ENCODE peak calls at places on chromosomes 5 and 9, in six cellular contexts. N, J, V, X, K and Y are unnamed samples.

GRCh38 chr5:73170522-73170921 is 2.5 kb upstream of the TMEM174 start:
- DNase-seq in N (no peak), J (no peak), V (peak; percentile 35), X (peak; percentile 64), K (no peak), Y (no peak)

GRCh38 chr9:116087751-116088194 is 65.8 kb upstream of the PAPPA start:
- DNase-seq in N (no peak), J (no peak), V (peak; percentile 91), X (no peak), K (no peak), Y (no peak)

GRCh38 chr5:56039985-56040384 is 45.2 kb upstream of the IL6ST start:
- DNase-seq in N (no peak), J (no peak), V (peak; percentile 80), X (no peak), K (no peak), Y (no peak)

GRCh38 chr5:128084228-128085167 is 932 bp downstream of the SLC12A2 start:
- DNase-seq in N (no peak), J (peak; percentile 37), V (peak; percentile 42), X (peak; percentile 30), K (peak; percentile 52), Y (peak; percentile 53)

GRCh38 chr9:136198605-136199083 is 6.3 kb downstream of the LHX3 start:
- DNase-seq in N (no peak), J (no peak), V (no peak), X (peak; percentile 63), K (peak; percentile 66), Y (no peak)

GRCh38 chr9:29697011-29697410 is 2123.7 kb upstream of the C9orf72 start:
- DNase-seq in N (no peak), J (no peak), V (peak; percentile 35), X (no peak), K (no peak), Y (no peak)

GRCh38 chr5:134026521-134027202 is 21.9 kb upstream of the VDAC1 start:
- DNase-seq in N (no peak), J (peak; percentile 82), V (peak; percentile 59), X (peak; percentile 74), K (peak; percentile 80), Y (peak; percentile 61)

GRCh38 chr9:118961857-118962256 is 407.4 kb downstream of the BRINP1 start:
- DNase-seq in N (no peak), J (no peak), V (no peak), X (no peak), K (no peak), Y (peak; percentile 9)

GRCh38 chr5:131423056-131423455 is 159.2 kb downstream of the CDC42SE2 start:
- DNase-seq in N (no peak), J (no peak), V (peak; percentile 41), X (no peak), K (peak; percentile 52), Y (no peak)
- TF ChIP-seq CTCF in N (no peak), J (peak; percentile 54), V (peak; percentile 51), X (peak; percentile 26), K (peak; percentile 75), Y (peak; percentile 32)

GRCh38 chr9:90894956-90895687 is 93.5 kb downstream of the SYK start:
- DNase-seq in N (no peak), J (peak; percentile 10), V (no peak), X (peak; percentile 49), K (peak; percentile 60), Y (no peak)
- TF ChIP-seq CTCF in N (no peak), J (peak; percentile 31), V (peak; percentile 50), X (peak; percentile 64), K (peak; percentile 61), Y (peak; percentile 11)

GRCh38 chr5:40367260-40367659 is 312.5 kb upstream of the PTGER4 start:
- DNase-seq in N (no peak), J (no peak), V (peak; percentile 24), X (no peak), K (no peak), Y (no peak)
- TF ChIP-seq CTCF in N (no peak), J (no peak), V (peak; percentile 8), X (no peak), K (no peak), Y (no peak)

DNA sequence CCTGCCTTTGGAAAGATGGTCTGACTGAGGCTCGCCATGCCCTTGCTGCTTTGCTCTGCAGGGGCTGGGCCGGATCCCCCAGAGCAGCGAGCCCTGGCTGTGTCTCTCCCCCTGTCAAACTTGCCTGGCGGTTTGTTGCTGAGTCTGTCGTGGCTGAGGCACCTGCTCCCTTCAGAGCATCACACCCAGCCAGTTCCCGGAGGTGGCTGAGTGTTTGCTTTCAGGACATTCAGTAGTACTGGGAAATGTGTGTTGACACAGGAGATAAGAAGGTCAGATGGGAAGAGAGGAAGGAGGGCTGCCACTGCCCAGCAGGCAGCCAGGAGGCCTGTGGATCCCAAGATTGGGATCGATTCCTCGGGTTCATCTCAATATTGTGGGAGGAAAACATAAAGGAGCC is 62.9 kb downstream of the GADD45G start:
- DNase-seq in N (no peak), J (no peak), V (no peak), X (no peak), K (no peak), Y (peak; percentile 80)
- TF ChIP-seq CTCF in N (no peak), J (no peak), V (no peak), X (no peak), K (no peak), Y (peak; percentile 16)

GRCh38 chr9:86639899-86640379 is 285.7 kb upstream of the TUT7 start:
- DNase-seq in N (no peak), J (peak; percentile 43), V (no peak), X (peak; percentile 22), K (no peak), Y (peak; percentile 21)
- TF ChIP-seq CTCF in N (no peak), J (peak; percentile 25), V (peak; percentile 19), X (no peak), K (no peak), Y (no peak)

GRCh38 chr5:172010278-172010677 is 3.8 kb upstream of the FBXW11 start:
- DNase-seq in N (no peak), J (no peak), V (peak; percentile 66), X (no peak), K (no peak), Y (no peak)
- TF ChIP-seq CTCF in N (no peak), J (no peak), V (peak; percentile 38), X (no peak), K (peak; percentile 45), Y (no peak)

DNA sequence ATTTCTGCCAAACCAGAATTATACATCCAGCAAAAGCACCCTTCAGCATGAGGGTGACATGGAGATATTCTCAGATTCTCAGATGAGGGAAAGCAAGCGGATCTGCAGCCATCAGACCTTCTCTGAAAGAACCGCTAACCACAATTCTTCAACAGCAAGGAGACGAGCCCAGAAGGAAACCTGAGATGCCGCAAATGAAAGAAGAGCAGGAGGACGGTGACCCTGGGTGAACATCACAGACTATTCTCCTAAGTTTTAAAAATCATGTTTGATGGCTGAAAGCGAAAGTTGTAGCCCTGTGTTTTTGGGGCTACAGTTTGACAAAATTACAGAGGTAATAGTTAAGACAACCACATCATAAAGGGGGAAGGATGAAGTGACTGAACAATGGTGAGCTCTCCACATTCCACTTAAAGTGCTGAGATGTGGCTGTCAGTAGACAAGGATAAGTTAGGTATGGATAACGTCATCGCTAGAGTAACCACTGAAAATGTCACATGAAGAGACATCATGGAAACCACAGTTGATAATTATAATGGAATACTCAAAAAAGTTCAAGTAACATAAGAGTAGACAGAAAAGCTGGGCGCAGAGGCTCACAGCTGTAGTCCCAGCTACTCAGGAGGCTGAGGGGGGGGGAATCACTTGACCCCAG is 31.5 kb upstream of the NSMF start:
- DNase-seq in N (no peak), J (no peak), V (no peak), X (no peak), K (no peak), Y (no peak)
- TF ChIP-seq CTCF in N (no peak), J (no peak), V (no peak), X (no peak), K (no peak), Y (no peak)